ENCODE peak calls at places on chromosomes 7 and 10, in five cellular contexts. One of them, this sample, is unnamed.

GRCh38 chr10:101385866-101386658 is 32.1 kb downstream of the BTRC start:
- DNase-seq in HepG2: no peak
- DNase-seq in uterus: no peak
- DNase-seq in body of pancreas: no peak
- DNase-seq in adrenal gland: no peak
- DNase-seq in this sample: no peak

GRCh38 chr10:5973069-5973468 is 4.3 kb downstream of the IL15RA start:
- DNase-seq in HepG2: no peak
- DNase-seq in uterus: no peak
- DNase-seq in body of pancreas: no peak
- DNase-seq in adrenal gland: no peak
- DNase-seq in this sample: no peak

GRCh38 chr7:44148961-44149550 is 7.9 kb upstream of the MYL7 start:
- DNase-seq in HepG2: no peak
- DNase-seq in uterus: peak
- DNase-seq in body of pancreas: no peak
- DNase-seq in adrenal gland: no peak
- DNase-seq in this sample: no peak

GRCh38 chr7:44971188-44971907 is 7.5 kb downstream of the MYO1G start:
- DNase-seq in HepG2: no peak
- DNase-seq in uterus: no peak
- DNase-seq in body of pancreas: no peak
- DNase-seq in adrenal gland: peak
- DNase-seq in this sample: no peak

GRCh38 chr10:72008096-72008933 is 44.1 kb downstream of the CHST3 start:
- DNase-seq in HepG2: peak
- DNase-seq in uterus: no peak
- DNase-seq in body of pancreas: no peak
- DNase-seq in adrenal gland: peak
- DNase-seq in this sample: peak

GRCh38 chr7:20095862-20096261 is 121.3 kb downstream of the MACC1 start:
- DNase-seq in HepG2: no peak
- DNase-seq in uterus: no peak
- DNase-seq in body of pancreas: no peak
- DNase-seq in adrenal gland: no peak
- DNase-seq in this sample: no peak

GRCh38 chr7:28096713-28097112 is 83.9 kb downstream of the JAZF1 start:
- DNase-seq in HepG2: peak
- DNase-seq in uterus: peak
- DNase-seq in body of pancreas: peak
- DNase-seq in adrenal gland: peak
- DNase-seq in this sample: peak

GRCh38 chr7:33886100-33886623 is 19.2 kb upstream of the BMPER start:
- DNase-seq in HepG2: peak
- DNase-seq in uterus: no peak
- DNase-seq in body of pancreas: no peak
- DNase-seq in adrenal gland: no peak
- DNase-seq in this sample: no peak

GRCh38 chr7:2698581-2699288 is 10.7 kb downstream of the AMZ1 start:
- DNase-seq in HepG2: no peak
- DNase-seq in uterus: no peak
- DNase-seq in body of pancreas: no peak
- DNase-seq in adrenal gland: no peak
- DNase-seq in this sample: no peak

GRCh38 chr7:46296526-46296925 is 375.5 kb upstream of the IGFBP3 start:
- DNase-seq in HepG2: no peak
- DNase-seq in uterus: no peak
- DNase-seq in body of pancreas: no peak
- DNase-seq in adrenal gland: no peak
- DNase-seq in this sample: no peak

GRCh38 chr10:76034236-76035009 is 603.0 kb downstream of the LRMDA start:
- DNase-seq in HepG2: no peak
- DNase-seq in uterus: peak
- DNase-seq in body of pancreas: no peak
- DNase-seq in adrenal gland: no peak
- DNase-seq in this sample: no peak

DNA sequence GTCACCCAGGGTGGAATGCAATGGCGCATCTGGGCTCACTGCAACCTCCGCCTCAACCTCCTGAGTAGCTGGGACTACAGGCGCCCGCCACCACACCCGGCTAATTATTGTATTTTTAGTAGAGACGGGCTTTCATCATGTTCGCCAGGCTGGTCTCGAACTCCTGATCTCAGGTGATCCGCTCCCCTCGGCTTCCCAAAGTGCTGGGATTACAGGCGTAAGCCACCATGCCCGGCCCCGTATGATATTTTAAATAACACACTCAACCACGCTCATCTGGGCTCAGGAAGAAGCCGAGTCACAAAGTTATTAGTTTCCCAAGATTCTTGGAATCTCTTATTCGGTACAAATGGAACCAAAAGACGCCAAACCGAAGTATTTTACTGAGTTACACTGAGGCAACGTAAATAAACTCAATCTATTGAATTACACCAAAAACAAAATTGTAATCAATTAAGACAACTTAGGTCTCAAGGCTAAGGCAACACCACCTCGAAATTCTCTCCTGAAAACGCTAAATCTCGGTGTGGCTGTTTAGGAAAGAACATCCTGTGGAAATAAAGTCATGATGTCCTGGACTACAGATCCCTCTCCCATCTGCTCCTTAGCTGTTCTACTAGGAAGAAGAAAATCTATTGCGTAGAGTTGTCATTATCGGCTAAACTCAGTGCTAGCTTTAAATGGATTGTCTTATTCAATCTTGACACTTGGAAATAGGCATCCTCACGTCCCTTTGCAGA is 910 bp downstream of the ARHGAP19 start:
- DNase-seq in HepG2: no peak
- DNase-seq in uterus: no peak
- DNase-seq in body of pancreas: no peak
- DNase-seq in adrenal gland: peak
- DNase-seq in this sample: no peak
- TF ChIP-seq POLR2A in HepG2: no peak
- TF ChIP-seq POLR2A in uterus: no peak
- TF ChIP-seq POLR2A in body of pancreas: no peak
- TF ChIP-seq POLR2A in adrenal gland: no peak
- TF ChIP-seq POLR2A in this sample: no peak

GRCh38 chr7:147510913-147511312 is 1079.7 kb upstream of the C7orf33 start:
- DNase-seq in HepG2: no peak
- DNase-seq in uterus: no peak
- DNase-seq in body of pancreas: no peak
- DNase-seq in adrenal gland: no peak
- DNase-seq in this sample: no peak

GRCh38 chr7:147509052-147509480 is 1081.5 kb upstream of the C7orf33 start:
- DNase-seq in HepG2: no peak
- DNase-seq in uterus: no peak
- DNase-seq in body of pancreas: no peak
- DNase-seq in adrenal gland: no peak
- DNase-seq in this sample: no peak

GRCh38 chr7:147513451-147513850 is 1077.1 kb upstream of the C7orf33 start:
- DNase-seq in HepG2: no peak
- DNase-seq in uterus: no peak
- DNase-seq in body of pancreas: no peak
- DNase-seq in adrenal gland: no peak
- DNase-seq in this sample: no peak

DNA sequence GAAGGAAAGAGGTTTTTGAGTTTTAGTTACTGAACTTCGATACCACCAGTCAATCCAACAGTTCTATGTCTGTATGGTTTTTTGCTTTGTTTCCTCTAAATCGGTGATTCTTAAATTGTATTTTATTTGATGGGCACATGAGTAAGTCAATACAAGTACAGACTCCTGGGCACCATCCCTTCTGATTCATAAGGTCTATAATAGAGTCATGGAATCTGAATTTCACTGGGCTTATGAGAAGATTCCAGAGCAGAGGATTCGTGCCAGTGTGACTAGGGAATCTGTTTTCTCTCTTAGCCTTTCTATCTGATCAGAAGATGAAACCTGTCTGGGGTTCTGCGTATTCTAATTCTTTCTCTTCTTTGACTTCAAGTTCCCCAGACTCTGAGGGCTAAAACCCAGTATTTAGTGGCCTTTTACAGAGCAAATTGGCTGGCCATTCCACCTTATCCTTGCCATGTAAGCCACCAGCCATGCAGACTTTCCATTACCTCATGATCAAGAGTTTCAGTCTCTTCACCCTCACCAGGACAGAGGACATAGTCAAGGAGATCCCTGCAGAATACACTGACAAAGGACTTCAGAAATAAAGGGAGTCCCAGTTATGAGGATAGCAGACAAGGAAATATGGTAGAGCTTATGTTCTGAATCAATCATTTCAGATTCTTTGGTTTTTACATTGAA is 1080.6 kb upstream of the C7orf33 start:
- DNase-seq in HepG2: no peak
- DNase-seq in uterus: no peak
- DNase-seq in body of pancreas: no peak
- DNase-seq in adrenal gland: no peak
- DNase-seq in this sample: no peak
- H3K27ac ChIP-seq in HepG2: no peak
- H3K27ac ChIP-seq in uterus: no peak
- H3K27ac ChIP-seq in body of pancreas: no peak
- H3K27ac ChIP-seq in adrenal gland: no peak
- H3K27ac ChIP-seq in this sample: no peak

DNA sequence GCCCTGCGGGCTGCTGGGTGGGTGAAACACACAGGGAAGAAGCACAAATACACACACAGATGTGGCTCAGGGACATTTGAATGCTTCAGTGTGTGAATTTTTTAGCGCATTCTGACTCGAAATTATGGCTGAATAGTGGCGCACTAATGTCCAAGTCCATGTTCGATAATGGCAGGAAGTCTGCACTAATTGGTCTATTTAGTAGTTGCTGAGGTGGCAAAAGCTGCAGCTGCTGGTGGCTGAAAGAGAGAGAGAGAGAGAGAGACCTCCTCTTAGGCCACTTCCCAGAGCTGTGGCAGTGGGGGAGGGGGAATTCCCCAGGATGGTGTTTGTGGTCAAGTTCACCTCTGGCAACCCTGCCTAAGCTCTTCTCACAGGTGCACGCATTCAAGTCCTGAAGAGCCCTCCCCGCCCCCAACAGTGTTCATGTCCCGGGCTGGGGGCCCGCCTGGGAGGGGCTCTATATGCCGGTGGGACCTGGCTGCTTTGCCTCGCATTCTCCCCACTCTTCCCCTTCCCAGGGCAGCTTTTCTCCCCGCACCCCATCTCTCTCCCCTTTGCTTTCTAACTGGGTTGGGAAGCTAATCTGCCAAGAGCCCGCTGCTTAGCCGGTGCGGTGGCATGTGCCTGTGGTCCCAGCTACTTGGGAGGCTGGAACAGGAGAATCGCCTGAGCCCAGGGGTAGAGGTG is 6.0 kb upstream of the MNX1 start:
- DNase-seq in HepG2: no peak
- DNase-seq in uterus: no peak
- DNase-seq in body of pancreas: peak
- DNase-seq in adrenal gland: no peak
- DNase-seq in this sample: no peak
- TF ChIP-seq POLR2A in HepG2: no peak
- TF ChIP-seq POLR2A in uterus: no peak
- TF ChIP-seq POLR2A in body of pancreas: no peak
- TF ChIP-seq POLR2A in adrenal gland: no peak
- TF ChIP-seq POLR2A in this sample: no peak

GRCh38 chr7:99109108-99110051 is 34.5 kb downstream of the SMURF1 start:
- DNase-seq in HepG2: peak
- DNase-seq in uterus: no peak
- DNase-seq in body of pancreas: no peak
- DNase-seq in adrenal gland: no peak
- DNase-seq in this sample: no peak
- H3K27ac ChIP-seq in HepG2: peak
- H3K27ac ChIP-seq in uterus: no peak
- H3K27ac ChIP-seq in body of pancreas: peak
- H3K27ac ChIP-seq in adrenal gland: peak
- H3K27ac ChIP-seq in this sample: no peak

DNA sequence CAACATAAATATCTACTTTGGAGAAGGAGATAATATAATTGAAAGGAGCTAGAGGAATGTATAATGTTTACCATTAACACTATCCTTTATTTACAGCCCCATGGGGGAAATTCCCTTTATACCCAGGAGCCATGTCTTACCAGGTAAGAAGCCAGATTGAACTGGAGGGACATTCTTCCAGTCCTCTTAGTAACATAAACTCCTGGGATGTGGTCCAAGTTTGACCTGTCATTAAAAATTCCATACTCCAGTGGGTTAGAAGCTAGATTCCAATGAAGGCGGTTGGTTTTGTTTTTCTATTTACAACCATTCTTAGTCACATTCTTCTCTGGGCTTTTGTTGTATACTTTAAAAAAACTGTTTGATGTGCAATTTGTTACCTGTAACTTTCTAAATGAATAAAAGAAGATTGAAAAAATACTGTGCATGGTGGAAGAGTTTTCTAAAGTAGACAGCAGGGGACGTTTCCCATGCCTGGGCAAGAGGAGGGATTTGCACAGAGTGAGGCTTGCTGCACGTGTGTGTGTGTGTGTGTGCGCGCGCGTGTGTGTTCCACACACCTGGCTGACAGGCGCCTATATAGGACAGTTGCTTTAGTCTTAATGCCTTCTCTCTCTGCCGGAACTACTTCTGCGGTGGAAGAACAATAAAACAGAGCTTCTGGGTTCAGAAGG is 2.0 kb downstream of the PLCE1 start:
- DNase-seq in HepG2: no peak
- DNase-seq in uterus: no peak
- DNase-seq in body of pancreas: no peak
- DNase-seq in adrenal gland: no peak
- DNase-seq in this sample: no peak
- TF ChIP-seq POLR2A in HepG2: no peak
- TF ChIP-seq POLR2A in uterus: no peak
- TF ChIP-seq POLR2A in body of pancreas: no peak
- TF ChIP-seq POLR2A in adrenal gland: no peak
- TF ChIP-seq POLR2A in this sample: no peak

DNA sequence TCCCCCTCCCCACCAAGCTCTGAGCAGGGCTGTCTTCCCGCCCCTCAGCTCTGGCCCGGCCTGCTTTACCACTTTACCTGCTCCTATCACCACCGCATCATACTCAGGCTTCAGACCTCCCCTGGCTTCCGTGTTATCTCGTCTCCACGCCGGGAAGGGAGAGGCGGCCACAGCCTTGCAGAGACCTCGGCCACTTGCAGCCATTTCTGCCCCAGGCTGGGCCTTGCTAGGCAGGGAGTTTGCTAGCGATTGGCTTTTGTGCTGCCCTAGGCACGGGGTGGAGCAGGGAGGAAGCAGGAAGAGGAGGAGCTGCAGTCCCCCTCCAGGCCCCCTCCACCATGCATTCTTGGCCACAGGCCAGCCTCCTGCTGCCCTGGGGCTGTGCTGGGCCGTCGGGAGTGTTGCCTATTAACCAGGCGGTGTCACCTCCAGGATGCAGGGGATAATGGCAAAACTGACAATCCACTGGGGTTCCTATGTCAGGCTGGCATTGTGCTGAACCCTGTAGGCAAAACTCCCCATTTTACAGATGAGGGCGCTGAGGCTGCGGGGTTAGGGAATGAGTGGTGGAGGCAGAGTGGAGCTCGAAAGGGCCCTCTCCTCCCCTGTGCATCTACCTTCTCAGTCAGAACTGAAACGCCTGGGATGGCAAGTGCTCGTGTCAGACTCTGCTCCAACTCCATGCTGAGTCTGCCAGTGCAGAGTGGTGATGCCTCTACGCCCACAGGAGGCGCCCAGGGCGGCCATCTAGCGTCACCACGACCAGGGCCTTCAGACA is at the start of gene PYROXD2:
- DNase-seq in HepG2: peak
- DNase-seq in uterus: peak
- DNase-seq in body of pancreas: peak
- DNase-seq in adrenal gland: peak
- DNase-seq in this sample: peak
- H3K27ac ChIP-seq in HepG2: peak
- H3K27ac ChIP-seq in uterus: peak
- H3K27ac ChIP-seq in body of pancreas: peak
- H3K27ac ChIP-seq in adrenal gland: no peak
- H3K27ac ChIP-seq in this sample: peak

GRCh38 chr10:86603256-86603655 is 51.1 kb upstream of the OPN4 start:
- DNase-seq in HepG2: peak
- DNase-seq in uterus: no peak
- DNase-seq in body of pancreas: no peak
- DNase-seq in adrenal gland: no peak
- DNase-seq in this sample: no peak
- TF ChIP-seq POLR2A in HepG2: no peak
- TF ChIP-seq POLR2A in uterus: no peak
- TF ChIP-seq POLR2A in body of pancreas: no peak
- TF ChIP-seq POLR2A in adrenal gland: no peak
- TF ChIP-seq POLR2A in this sample: no peak

This sample was measured in prostate gland.